ENCODE peak calls at places on chromosomes 11 and 22, in seven cellular contexts. S is GM12878, A is NB4, D is Peyer's patch, N is tibial nerve, T is spleen, O is transverse colon. G is an unnamed sample.

GRCh38 chr11:130464289-130464812 is 15.9 kb downstream of the ADAMTS15 start:
- DNase-seq in S (no peak), A (no peak), D (no peak), N (no peak), T (no peak), O (no peak), G (no peak)

GRCh38 chr11:116642481-116642880 is 130.3 kb downstream of the BUD13 start:
- DNase-seq in S (no peak), A (no peak), D (no peak), N (no peak), T (no peak), O (no peak), G (no peak)

GRCh38 chr11:10607462-10607861 is 39.0 kb upstream of the LYVE1 start:
- DNase-seq in S (no peak), A (no peak), D (no peak), N (no peak), T (peak; percentile 77), O (no peak), G (no peak)

GRCh38 chr22:22595001-22595835 is 36.2 kb upstream of the PRAME start:
- DNase-seq in S (no peak), A (no peak), D (no peak), N (no peak), T (no peak), O (no peak), G (no peak)

GRCh38 chr11:61695917-61696316 is 15.7 kb downstream of the DAGLA start:
- DNase-seq in S (peak; percentile 27), A (peak; percentile 92), D (peak; percentile 85), N (peak; percentile 46), T (peak; percentile 89), O (peak; percentile 79), G (peak; percentile 90)

GRCh38 chr11:75271730-75272129 is 31.2 kb downstream of the TPBGL start:
- DNase-seq in S (no peak), A (no peak), D (no peak), N (no peak), T (peak; percentile 58), O (peak; percentile 1), G (no peak)

GRCh38 chr11:19367051-19367709 is 126.4 kb upstream of the E2F8 start:
- DNase-seq in S (no peak), A (no peak), D (no peak), N (no peak), T (no peak), O (no peak), G (no peak)

GRCh38 chr11:17742019-17742418 is 7.4 kb downstream of the KCNC1 start:
- DNase-seq in S (no peak), A (no peak), D (no peak), N (no peak), T (peak; percentile 43), O (no peak), G (no peak)

GRCh38 chr22:47292546-47293320 is 530.3 kb downstream of the TBC1D22A start:
- DNase-seq in S (no peak), A (no peak), D (peak; percentile 25), N (no peak), T (no peak), O (no peak), G (no peak)

GRCh38 chr22:17400305-17400704 is 31.0 kb downstream of the CECR2 start:
- DNase-seq in S (no peak), A (no peak), D (no peak), N (no peak), T (no peak), O (no peak), G (no peak)

GRCh38 chr22:35400335-35400680 is 368 bp downstream of the MCM5 start:
- DNase-seq in S (no peak), A (no peak), D (no peak), N (no peak), T (peak; percentile 86), O (no peak), G (no peak)

GRCh38 chr22:35398574-35398973 is 1.4 kb upstream of the MCM5 start:
- DNase-seq in S (no peak), A (no peak), D (no peak), N (no peak), T (no peak), O (no peak), G (no peak)

GRCh38 chr22:35399114-35399677 is 744 bp upstream of the MCM5 start:
- DNase-seq in S (no peak), A (peak; percentile 65), D (no peak), N (no peak), T (no peak), O (no peak), G (no peak)

GRCh38 chr22:35401863-35402262 is 1.9 kb downstream of the MCM5 start:
- DNase-seq in S (no peak), A (no peak), D (no peak), N (no peak), T (no peak), O (no peak), G (no peak)

GRCh38 chr22:35399678-35400334 is at the start of gene MCM5:
- DNase-seq in S (peak; percentile 94), A (peak; percentile 98), D (peak; percentile 97), N (peak; percentile 94), T (peak; percentile 98), O (peak; percentile 98), G (peak; percentile 92)
- TF ChIP-seq POLR2A in S (peak; percentile 81), A (peak; percentile 68), D (no peak), N (no peak), T (no peak), O (no peak), G (no peak)

DNA sequence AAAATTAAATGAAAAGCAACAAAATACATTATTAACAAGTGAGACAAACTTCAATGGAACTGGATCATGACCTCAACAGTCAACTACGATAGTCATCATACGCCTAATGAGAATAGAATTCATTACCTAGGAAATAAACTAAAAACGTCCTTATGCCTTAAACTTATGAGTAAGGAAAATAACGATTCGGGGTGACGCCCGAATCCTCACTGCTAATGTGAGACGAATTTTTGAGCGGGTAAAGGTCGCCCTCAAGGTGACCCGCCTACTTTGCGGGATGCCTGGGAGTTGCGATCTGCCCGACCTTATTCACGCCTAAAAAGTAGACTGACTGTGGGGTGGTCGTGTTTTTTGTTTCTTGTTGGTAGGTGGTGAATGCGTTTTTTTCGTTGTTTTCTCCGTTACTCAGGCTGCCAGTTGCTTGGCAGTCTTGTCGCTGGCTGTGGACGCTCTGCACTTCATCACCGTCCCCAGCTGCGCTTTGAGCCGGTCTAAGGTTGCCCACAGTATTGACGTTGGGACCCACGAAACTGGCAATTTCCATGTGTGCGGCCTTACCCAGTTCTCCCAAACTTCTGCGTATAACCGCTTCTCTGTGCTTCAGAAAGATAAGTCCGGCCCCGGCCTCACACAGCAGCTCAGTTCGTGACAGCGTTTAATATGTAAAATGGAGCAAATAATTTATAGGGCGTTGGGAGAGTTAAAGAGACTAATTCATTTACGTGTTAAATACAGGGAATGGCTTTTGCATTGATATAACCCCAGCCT is 593 bp upstream of the POLDIP3 start:
- DNase-seq in S (peak; percentile 98), A (peak; percentile 98), D (peak; percentile 80), N (peak; percentile 74), T (peak; percentile 92), O (peak; percentile 92), G (peak; percentile 76)
- TF ChIP-seq POLR2A in S (peak; percentile 96), A (peak; percentile 99), D (peak; percentile 99), N (peak; percentile 74), T (peak; percentile 96), O (peak; percentile 99), G (peak; percentile 100)

GRCh38 chr22:50208430-50208938 is 7.7 kb downstream of the SELENOO start:
- DNase-seq in S (no peak), A (no peak), D (no peak), N (no peak), T (no peak), O (no peak), G (no peak)

GRCh38 chr22:50207383-50208031 is 6.7 kb downstream of the SELENOO start:
- DNase-seq in S (no peak), A (no peak), D (no peak), N (no peak), T (peak; percentile 80), O (peak; percentile 8), G (no peak)

GRCh38 chr22:50210378-50211139 is 9.7 kb downstream of the SELENOO start:
- DNase-seq in S (no peak), A (no peak), D (no peak), N (no peak), T (peak; percentile 81), O (peak; percentile 8), G (no peak)

GRCh38 chr22:50209893-50210292 is 9.1 kb downstream of the SELENOO start:
- DNase-seq in S (no peak), A (peak; percentile 68), D (peak; percentile 72), N (no peak), T (peak; percentile 87), O (peak; percentile 68), G (peak; percentile 64)

DNA sequence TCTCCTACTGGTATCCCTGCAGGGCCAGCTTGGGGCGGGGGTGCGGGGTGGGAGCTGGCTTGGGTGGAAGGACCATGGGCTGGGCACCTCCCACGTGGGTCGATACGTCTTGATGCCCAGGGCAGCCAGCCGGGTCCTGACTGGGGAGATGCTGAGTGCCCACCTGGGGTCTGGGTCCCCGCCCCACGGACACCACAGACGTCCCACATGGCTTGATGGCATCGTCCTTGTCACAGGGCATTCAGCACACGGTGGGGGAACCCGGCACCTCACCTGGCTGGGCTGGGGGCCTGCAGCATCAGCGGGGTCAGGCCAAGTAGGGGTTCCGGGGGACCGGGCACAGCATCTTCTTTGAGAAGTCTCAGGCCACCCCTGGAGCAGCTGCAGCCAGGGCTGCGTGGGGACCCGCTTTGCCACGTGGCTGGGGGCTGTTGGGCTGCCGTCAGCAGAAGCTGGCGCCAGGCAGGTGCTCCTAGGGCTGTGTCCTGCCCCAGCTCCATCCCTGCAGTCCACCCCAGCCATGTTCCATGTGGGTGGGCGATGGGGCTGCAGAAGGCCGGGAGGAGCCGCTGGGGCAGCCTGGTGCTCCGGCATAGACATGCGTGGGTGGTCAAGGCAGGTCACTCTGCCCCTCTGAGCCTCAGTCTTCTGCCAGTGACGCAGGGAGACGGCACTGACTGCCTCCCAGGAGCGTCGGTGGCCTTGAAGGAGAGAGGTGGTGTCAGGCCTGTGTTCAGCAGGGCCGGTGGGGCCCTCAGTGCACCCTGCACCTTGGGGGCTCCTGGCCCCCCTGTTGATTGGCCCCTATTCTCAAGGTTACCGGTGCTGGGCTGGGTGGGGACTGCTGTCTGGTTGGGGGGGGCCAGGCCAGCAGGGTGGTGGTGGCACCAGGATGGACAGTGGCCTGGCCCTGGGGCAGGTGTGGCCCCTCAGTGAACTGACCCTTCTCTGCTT is 8.4 kb downstream of the SELENOO start:
- DNase-seq in S (no peak), A (no peak), D (no peak), N (no peak), T (peak; percentile 76), O (peak; percentile 8), G (no peak)
- TF ChIP-seq POLR2A in S (peak; percentile 9), A (no peak), D (no peak), N (no peak), T (no peak), O (no peak), G (no peak)

DNA sequence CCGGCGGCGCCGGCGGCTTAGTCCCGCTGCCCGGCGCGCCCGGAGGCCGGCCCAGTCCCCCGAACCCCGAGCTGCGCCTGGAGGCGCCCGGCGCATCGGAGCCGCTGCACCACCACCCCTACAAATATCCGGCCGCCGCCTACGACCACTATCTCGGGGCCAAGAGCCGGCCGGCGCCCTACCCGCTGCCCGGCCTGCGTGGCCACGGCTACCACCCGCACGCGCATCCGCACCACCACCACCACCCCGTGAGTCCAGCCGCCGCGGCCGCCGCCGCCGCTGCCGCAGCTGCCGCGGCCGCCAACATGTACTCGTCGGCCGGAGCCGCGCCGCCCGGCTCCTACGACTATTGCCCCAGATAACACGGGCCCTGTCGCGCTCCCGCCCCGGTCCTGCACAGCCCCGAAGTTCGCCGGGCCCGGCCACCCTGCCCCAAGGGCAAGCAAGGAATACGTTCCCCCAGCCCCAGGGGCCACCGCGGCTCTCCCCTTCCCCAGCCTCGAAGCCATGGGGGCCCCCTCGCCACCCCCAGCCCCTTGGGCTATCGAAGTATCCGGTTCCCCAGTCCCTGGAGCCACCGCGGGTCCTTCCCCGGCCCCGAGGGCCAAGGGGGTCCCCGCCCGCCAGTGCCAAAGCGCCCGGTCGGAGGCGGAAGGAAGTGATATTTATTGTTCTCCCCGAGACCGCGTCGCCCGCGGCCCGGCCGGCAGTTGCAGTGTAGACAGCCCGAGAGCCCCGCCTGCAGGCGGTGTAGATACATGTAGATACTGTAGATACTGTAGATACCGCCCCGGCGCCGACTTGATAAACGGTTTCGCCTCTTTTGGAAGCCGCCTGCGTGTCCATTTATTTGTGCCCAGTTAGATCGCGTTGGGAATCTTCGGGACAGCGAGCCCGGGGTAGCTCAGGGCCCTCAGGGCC is 6.2 kb downstream of the TBX1 start:
- DNase-seq in S (no peak), A (peak; percentile 91), D (peak; percentile 68), N (no peak), T (peak; percentile 91), O (peak; percentile 60), G (no peak)
- TF ChIP-seq POLR2A in S (no peak), A (no peak), D (no peak), N (no peak), T (no peak), O (no peak), G (no peak)

G was measured in H54.